ENCODE peak calls at places on chromosome 17, in eight cellular contexts. R is adrenal gland, T is body of pancreas, H is osteoblast, X is psoas muscle, B is T-helper 17 cell, A is cardiac muscle cell, F is transverse colon. J is an unnamed sample.

GRCh38 chr17:56891751-56892150 is 22.1 kb downstream of the TRIM25 start:
- DNase-seq in H (no peak), A (no peak), R (peak; percentile 22), T (peak; percentile 25), F (peak; percentile 36), X (peak; percentile 37), B (peak; percentile 23), J (no peak)

GRCh38 chr17:71085238-71086033 is 916.1 kb downstream of the KCNJ2 start:
- DNase-seq in F (peak; percentile 14), A (peak; percentile 60), R (no peak), X (no peak), B (no peak), H (no peak), T (peak; percentile 31), J (peak; percentile 48)

GRCh38 chr17:65027305-65027704 is 29.2 kb downstream of the GNA13 start:
- DNase-seq in F (no peak), T (no peak), R (no peak), H (peak; percentile 87), B (peak; percentile 37), X (no peak), A (no peak), J (no peak)

GRCh38 chr17:80243526-80244433 is 16.9 kb upstream of the RNF213 start:
- DNase-seq in X (peak; percentile 19), F (no peak), A (no peak), B (no peak), T (no peak), R (no peak), H (peak; percentile 45), J (no peak)

GRCh38 chr17:45073414-45074070 is 12.4 kb downstream of the NMT1 start:
- DNase-seq in X (no peak), H (peak; percentile 70), B (no peak), T (no peak), R (no peak), A (no peak), F (peak; percentile 25), J (no peak)

GRCh38 chr17:75995385-75995925 is 5.2 kb upstream of the CDK3 start:
- DNase-seq in H (peak; percentile 38), B (no peak), A (no peak), F (no peak), R (no peak), T (no peak), X (no peak), J (peak; percentile 64)

GRCh38 chr17:76682306-76682705 is 28.5 kb downstream of the MXRA7 start:
- DNase-seq in X (no peak), T (no peak), R (no peak), F (no peak), B (no peak), H (peak; percentile 93), A (no peak), J (no peak)

GRCh38 chr17:4599505-4600281 is 15.4 kb downstream of the SMTNL2 start:
- DNase-seq in H (peak; percentile 60), F (no peak), X (peak; percentile 87), A (peak; percentile 57), R (peak; percentile 50), B (no peak), T (no peak), J (no peak)

GRCh38 chr17:6110592-6110991 is 40.4 kb downstream of the WSCD1 start:
- DNase-seq in X (no peak), R (no peak), F (peak; percentile 52), A (no peak), T (no peak), B (no peak), H (no peak), J (peak; percentile 92)

GRCh38 chr17:22704674-22705073 is 1012.4 kb downstream of the KCNJ18 start:
- DNase-seq in H (no peak), R (no peak), A (no peak), B (no peak), T (no peak), X (no peak), F (no peak), J (no peak)

GRCh38 chr17:22707626-22708025 is 1015.3 kb downstream of the KCNJ18 start:
- DNase-seq in H (no peak), B (no peak), T (no peak), F (no peak), R (no peak), X (no peak), A (no peak), J (no peak)

GRCh38 chr17:22703786-22704441 is 1011.6 kb downstream of the KCNJ18 start:
- DNase-seq in A (no peak), F (no peak), X (no peak), R (no peak), B (no peak), T (no peak), H (no peak), J (no peak)

DNA sequence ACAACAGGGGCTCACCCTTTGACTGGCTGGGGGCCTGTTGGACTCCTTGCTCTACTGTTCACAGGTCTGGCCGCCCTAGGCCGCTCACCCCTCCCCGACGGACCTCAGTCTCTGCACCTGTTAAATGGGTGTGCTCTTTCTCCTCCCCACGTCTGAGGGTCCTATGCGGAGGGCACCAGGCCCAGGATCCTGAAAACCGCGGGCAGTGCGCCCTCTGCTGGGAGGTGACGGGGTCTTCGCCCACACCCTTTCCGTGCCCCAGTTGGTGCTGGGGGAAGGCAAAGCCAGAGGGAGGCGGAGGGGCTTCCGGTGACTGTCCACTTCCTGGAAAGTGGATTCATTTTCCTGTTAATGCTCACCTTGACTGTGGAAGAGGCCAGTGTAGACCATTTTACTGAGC is 1010.9 kb downstream of the KCNJ18 start:
- DNase-seq in B (no peak), F (no peak), X (no peak), H (no peak), T (no peak), R (no peak), A (no peak), J (no peak)
- H3K9me3 ChIP-seq in B (no peaks in the 10 kb centered on the region), F (peaks cover 8% of the 10 kb centered on the region), X (no peaks in the 10 kb centered on the region), H (no peaks in the 10 kb centered on the region), T (no peaks in the 10 kb centered on the region), R (peaks cover 4% of the 10 kb centered on the region), A (no peaks in the 10 kb centered on the region), J (peaks cover 10% of the 10 kb centered on the region)

GRCh38 chr17:21146362-21147021 is 19.7 kb downstream of the DHRS7B start:
- DNase-seq in F (no peak), A (no peak), H (no peak), T (no peak), X (no peak), B (no peak), R (no peak), J (no peak)

GRCh38 chr17:21143695-21144094 is 16.9 kb downstream of the DHRS7B start:
- DNase-seq in R (no peak), H (no peak), B (no peak), A (no peak), T (no peak), X (no peak), F (no peak), J (no peak)

GRCh38 chr17:21140911-21141310 is 14.1 kb downstream of the DHRS7B start:
- DNase-seq in X (no peak), B (no peak), R (no peak), F (no peak), A (no peak), T (no peak), H (no peak), J (no peak)
- H3K9me3 ChIP-seq in X (no peaks in the 10 kb centered on the region), B (no peaks in the 10 kb centered on the region), R (no peaks in the 10 kb centered on the region), F (peaks cover 6% of the 10 kb centered on the region), A (no peaks in the 10 kb centered on the region), T (no peaks in the 10 kb centered on the region), H (no peaks in the 10 kb centered on the region), J (no peaks in the 10 kb centered on the region)

GRCh38 chr17:67922503-67922902 is 73.8 kb downstream of the C17orf58 start:
- DNase-seq in F (no peak), A (no peak), X (no peak), H (no peak), T (no peak), R (no peak), B (no peak), J (no peak)
- H3K9me3 ChIP-seq in F (no peaks in the 10 kb centered on the region), A (no peaks in the 10 kb centered on the region), X (no peaks in the 10 kb centered on the region), H (no peaks in the 10 kb centered on the region), T (no peaks in the 10 kb centered on the region), R (no peaks in the 10 kb centered on the region), B (no peaks in the 10 kb centered on the region), J (no peaks in the 10 kb centered on the region)

GRCh38 chr17:72121164-72122001 is 563 bp downstream of the SOX9 start:
- DNase-seq in H (peak; percentile 96), A (peak; percentile 64), R (peak; percentile 24), X (peak; percentile 48), T (peak; percentile 61), B (no peak), F (peak; percentile 42), J (peak; percentile 38)

GRCh38 chr17:72122336-72122667 is 1.5 kb downstream of the SOX9 start:
- DNase-seq in X (no peak), A (no peak), F (no peak), R (no peak), B (no peak), H (peak; percentile 95), T (no peak), J (no peak)

GRCh38 chr17:72122668-72123495 is 2.1 kb downstream of the SOX9 start:
- DNase-seq in H (peak; percentile 96), X (peak; percentile 26), B (no peak), T (peak; percentile 28), F (peak; percentile 52), A (peak; percentile 52), R (no peak), J (peak; percentile 65)

GRCh38 chr17:72120878-72121163 is at the start of gene SOX9:
- DNase-seq in A (peak; percentile 93), H (peak; percentile 100), R (peak; percentile 82), X (peak; percentile 81), F (peak; percentile 91), T (peak; percentile 96), B (no peak), J (peak; percentile 98)

DNA sequence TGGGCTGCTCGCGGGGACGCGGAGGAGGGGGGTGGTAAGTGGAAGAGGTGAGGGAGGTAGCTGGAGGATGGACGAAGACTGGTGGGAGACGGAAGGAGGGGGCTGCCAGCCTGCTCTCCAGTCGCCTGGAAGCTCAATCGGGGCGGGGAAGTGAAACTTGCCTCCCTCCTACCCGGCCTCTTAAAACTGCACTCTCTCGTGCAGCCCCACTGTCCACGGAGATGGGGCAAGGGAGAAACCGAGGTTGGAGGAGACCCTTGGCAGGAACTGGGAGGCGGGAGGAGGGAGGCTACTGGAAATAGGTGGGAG is 1.1 kb downstream of the SOX9 start:
- DNase-seq in F (no peak), T (no peak), H (peak; percentile 95), X (no peak), B (no peak), R (no peak), A (no peak), J (peak; percentile 35)
- H3K9me3 ChIP-seq in F (no peaks in the 10 kb centered on the region), T (no peaks in the 10 kb centered on the region), H (no peaks in the 10 kb centered on the region), X (no peaks in the 10 kb centered on the region), B (no peaks in the 10 kb centered on the region), R (no peaks in the 10 kb centered on the region), A (no peaks in the 10 kb centered on the region), J (no peaks in the 10 kb centered on the region)

DNA sequence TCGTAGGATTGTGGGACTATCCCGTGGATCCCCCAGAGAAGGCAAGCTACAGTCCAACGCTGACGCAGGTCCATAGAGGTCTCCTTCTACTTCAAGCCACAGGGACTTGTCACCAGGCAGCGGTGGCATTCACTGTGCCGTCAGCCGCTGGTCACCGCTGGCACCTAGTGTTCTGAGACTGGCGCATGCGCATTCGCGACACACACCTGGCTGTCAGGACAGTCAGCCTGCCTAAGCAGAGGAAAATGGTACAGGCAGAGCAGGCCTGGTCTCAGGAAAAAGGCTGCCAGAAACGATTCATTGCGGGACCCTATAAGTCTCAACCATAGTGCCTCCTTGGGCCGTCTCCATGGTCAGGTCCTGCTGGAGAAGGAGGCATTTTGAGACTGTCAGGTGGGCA is 138.0 kb upstream of the WSB1 start:
- DNase-seq in B (no peak), H (no peak), F (no peak), X (no peak), T (peak; percentile 8), A (no peak), R (peak; percentile 4), J (no peak)
- H3K9me3 ChIP-seq in B (no peaks in the 10 kb centered on the region), H (no peaks in the 10 kb centered on the region), F (no peaks in the 10 kb centered on the region), X (peaks cover 9% of the 10 kb centered on the region), T (no peaks in the 10 kb centered on the region), A (no peaks in the 10 kb centered on the region), R (no peaks in the 10 kb centered on the region), J (no peaks in the 10 kb centered on the region)

J was measured in small intestine.